ENCODE peak calls at places on chromosome 14, in eight cellular contexts. A, Y, I, X, Q, Z, P and D are unnamed samples.

GRCh38 chr14:21860172-21860571 is 186.6 kb upstream of the OR4E1 start:
- DNase-seq in A (peak), Y (peak), X (no peak), Q (peak), I (peak), P (peak), Z (peak), D (peak)

GRCh38 chr14:50060871-50061663 is 55.3 kb downstream of the VCPKMT start:
- DNase-seq in Z (peak), Y (peak), X (no peak), P (peak), I (peak), Q (peak), A (no peak), D (peak)

GRCh38 chr14:22820731-22821130 is 5.5 kb upstream of the SLC7A7 start:
- DNase-seq in Y (peak), Z (peak), X (no peak), A (no peak), I (no peak), P (no peak), Q (no peak), D (no peak)

GRCh38 chr14:62889354-62889753 is 155.9 kb downstream of the KCNH5 start:
- DNase-seq in Z (no peak), X (no peak), P (no peak), Q (no peak), Y (no peak), I (no peak), A (no peak), D (no peak)

GRCh38 chr14:104393898-104394605 is 185.5 kb upstream of the C14orf180 start:
- DNase-seq in Q (peak), X (no peak), I (peak), P (peak), Y (peak), A (peak), Z (no peak), D (peak)

GRCh38 chr14:72744416-72745120 is 149.3 kb downstream of the DPF3 start:
- DNase-seq in Q (no peak), P (no peak), Z (no peak), Y (no peak), I (no peak), A (no peak), X (no peak), D (no peak)

GRCh38 chr14:69818760-69819191 is 21.7 kb upstream of the SLC10A1 start:
- DNase-seq in Q (peak), Z (peak), Y (peak), I (peak), P (peak), X (no peak), A (peak), D (peak)

GRCh38 chr14:51576899-51577298 is 74.8 kb upstream of the FRMD6 start:
- DNase-seq in Q (no peak), Y (peak), X (no peak), P (no peak), I (no peak), Z (peak), A (no peak), D (no peak)

GRCh38 chr14:57402173-57402852 is 11.9 kb downstream of the NAA30 start:
- DNase-seq in X (no peak), A (no peak), Z (no peak), Q (no peak), I (no peak), Y (no peak), P (no peak), D (no peak)

GRCh38 chr14:69460093-69460701 is 24.3 kb upstream of the PLEKHD1 start:
- DNase-seq in Z (peak), X (no peak), I (peak), A (peak), Q (peak), Y (peak), P (peak), D (peak)

GRCh38 chr14:30223385-30223785 is 295.7 kb upstream of the PRKD1 start:
- DNase-seq in P (no peak), Z (peak), A (no peak), Y (peak), Q (no peak), X (no peak), I (peak), D (peak)

GRCh38 chr14:70789361-70789760 is 20.0 kb downstream of the MAP3K9 start:
- DNase-seq in P (no peak), A (no peak), Q (no peak), X (no peak), I (peak), Y (peak), Z (peak), D (no peak)

GRCh38 chr14:49552630-49553029 is 33.5 kb downstream of the RPS29 start:
- DNase-seq in A (no peak), P (no peak), Y (no peak), I (no peak), Q (no peak), Z (no peak), X (no peak), D (no peak)

GRCh38 chr14:50774542-50775267 is 56.3 kb downstream of the NIN start:
- DNase-seq in P (no peak), Q (no peak), X (no peak), I (no peak), Y (peak), Z (no peak), A (no peak), D (no peak)